ENCODE peak calls at places on chromosomes 7 and 10, in four cellular contexts. One of them, this sample, is unnamed.
A peak's percentile ranks its signal among the peaks of the same experiment; 100 is the strongest.

GRCh38 chr7:120780938-120781337 is 77.0 kb downstream of the TSPAN12 start:
- DNase-seq in right atrium auricular region: no peak
- DNase-seq in HuH-7.5: no peak
- DNase-seq in NK-92 treated with Interleukin-12 subunit alpha and Interleukin-12 subunit beta, amount 100 ng/mL, for 24 hours: no peak
- DNase-seq in this sample: no peak

GRCh38 chr10:119663866-119664698 is 12.9 kb downstream of the BAG3 start:
- DNase-seq in HuH-7.5: no peak
- DNase-seq in right atrium auricular region: no peak
- DNase-seq in NK-92 treated with Interleukin-12 subunit alpha and Interleukin-12 subunit beta, amount 100 ng/mL, for 24 hours: no peak
- DNase-seq in this sample: no peak

GRCh38 chr7:149845257-149845980 is 7.2 kb downstream of the ZNF862 start:
- DNase-seq in right atrium auricular region: no peak
- DNase-seq in HuH-7.5: no peak
- DNase-seq in NK-92 treated with Interleukin-12 subunit alpha and Interleukin-12 subunit beta, amount 100 ng/mL, for 24 hours: no peak
- DNase-seq in this sample: no peak

GRCh38 chr10:115046686-115047244 is 46.4 kb upstream of the ATRNL1 start:
- DNase-seq in HuH-7.5: no peak
- DNase-seq in right atrium auricular region: no peak
- DNase-seq in NK-92 treated with Interleukin-12 subunit alpha and Interleukin-12 subunit beta, amount 100 ng/mL, for 24 hours: no peak
- DNase-seq in this sample: no peak

GRCh38 chr10:80769700-80770160 is 232.0 kb downstream of the SH2D4B start:
- DNase-seq in HuH-7.5: no peak
- DNase-seq in NK-92 treated with Interleukin-12 subunit alpha and Interleukin-12 subunit beta, amount 100 ng/mL, for 24 hours: no peak
- DNase-seq in right atrium auricular region: no peak
- DNase-seq in this sample: no peak

GRCh38 chr7:70384891-70385290 is 747.1 kb upstream of the GALNT17 start:
- DNase-seq in right atrium auricular region: no peak
- DNase-seq in NK-92 treated with Interleukin-12 subunit alpha and Interleukin-12 subunit beta, amount 100 ng/mL, for 24 hours: no peak
- DNase-seq in HuH-7.5: no peak
- DNase-seq in this sample: no peak

GRCh38 chr10:71045188-71045841 is 156.9 kb upstream of the PCBD1 start:
- DNase-seq in NK-92 treated with Interleukin-12 subunit alpha and Interleukin-12 subunit beta, amount 100 ng/mL, for 24 hours: no peak
- DNase-seq in right atrium auricular region: no peak
- DNase-seq in HuH-7.5: no peak
- DNase-seq in this sample: peak; percentile 5

GRCh38 chr7:19248681-19249080 is 103.5 kb upstream of the FERD3L start:
- DNase-seq in HuH-7.5: no peak
- DNase-seq in right atrium auricular region: no peak
- DNase-seq in NK-92 treated with Interleukin-12 subunit alpha and Interleukin-12 subunit beta, amount 100 ng/mL, for 24 hours: no peak
- DNase-seq in this sample: no peak

GRCh38 chr7:139972000-139972399 is 90.8 kb downstream of the PARP12 start:
- DNase-seq in NK-92 treated with Interleukin-12 subunit alpha and Interleukin-12 subunit beta, amount 100 ng/mL, for 24 hours: no peak
- DNase-seq in HuH-7.5: no peak
- DNase-seq in right atrium auricular region: no peak
- DNase-seq in this sample: no peak

GRCh38 chr10:28253174-28253783 is 49.6 kb downstream of the MPP7 start:
- DNase-seq in NK-92 treated with Interleukin-12 subunit alpha and Interleukin-12 subunit beta, amount 100 ng/mL, for 24 hours: no peak
- DNase-seq in right atrium auricular region: no peak
- DNase-seq in HuH-7.5: no peak
- DNase-seq in this sample: no peak

GRCh38 chr7:132423594-132424200 is 152.6 kb downstream of the PLXNA4 start:
- DNase-seq in NK-92 treated with Interleukin-12 subunit alpha and Interleukin-12 subunit beta, amount 100 ng/mL, for 24 hours: no peak
- DNase-seq in HuH-7.5: no peak
- DNase-seq in right atrium auricular region: no peak
- DNase-seq in this sample: no peak

GRCh38 chr10:73888514-73888913 is 14.2 kb upstream of the CAMK2G start:
- DNase-seq in NK-92 treated with Interleukin-12 subunit alpha and Interleukin-12 subunit beta, amount 100 ng/mL, for 24 hours: no peak
- DNase-seq in HuH-7.5: no peak
- DNase-seq in right atrium auricular region: no peak
- DNase-seq in this sample: no peak

GRCh38 chr7:44463169-44463808 is 27.2 kb downstream of the NUDCD3 start:
- DNase-seq in HuH-7.5: no peak
- DNase-seq in NK-92 treated with Interleukin-12 subunit alpha and Interleukin-12 subunit beta, amount 100 ng/mL, for 24 hours: no peak
- DNase-seq in right atrium auricular region: no peak
- DNase-seq in this sample: no peak

GRCh38 chr10:97426776-97427570 is 982 bp downstream of the PGAM1 start:
- DNase-seq in right atrium auricular region: no peak
- DNase-seq in NK-92 treated with Interleukin-12 subunit alpha and Interleukin-12 subunit beta, amount 100 ng/mL, for 24 hours: no peak
- DNase-seq in HuH-7.5: no peak
- DNase-seq in this sample: no peak

GRCh38 chr7:99004781-99005500 is 126.6 kb downstream of the TRRAP start:
- DNase-seq in NK-92 treated with Interleukin-12 subunit alpha and Interleukin-12 subunit beta, amount 100 ng/mL, for 24 hours: no peak
- DNase-seq in right atrium auricular region: peak; percentile 49
- DNase-seq in HuH-7.5: no peak
- DNase-seq in this sample: no peak

GRCh38 chr7:7967909-7968543 is 570 bp upstream of the GLCCI1 start:
- DNase-seq in NK-92 treated with Interleukin-12 subunit alpha and Interleukin-12 subunit beta, amount 100 ng/mL, for 24 hours: no peak
- DNase-seq in right atrium auricular region: no peak
- DNase-seq in HuH-7.5: no peak
- DNase-seq in this sample: no peak